ENCODE peak calls at places on chromosomes 1 and 21, in nine cellular contexts. I is IMR-90; S is upper lobe of right lung; J is CD8-positive, alpha-beta T cell; N is fibroblast of lung; V is cardiac muscle cell; F is stomach; K is OCI-LY7; Y is heart left ventricle. Z is an unnamed sample. For H3K36me3 and H3K9me3, the result is how much of the 10 kb centered on the place peaks cover.

GRCh38 chr21:45543710-45544448 is 1.6 kb upstream of the SLC19A1 start:
- DNase-seq in F (peak), N (no peak), I (no peak), V (no peak), Y (peak), J (no peak), K (no peak), S (peak), Z (no peak)

GRCh38 chr1:173476664-173477285 is 360 bp upstream of the PRDX6 start:
- DNase-seq in N (peak), Y (peak), I (peak), F (peak), V (peak), J (peak), K (peak), S (peak), Z (peak)

GRCh38 chr1:99662581-99663208 is 16.8 kb downstream of the PALMD start:
- DNase-seq in I (peak), K (no peak), S (no peak), V (peak), Y (peak), J (no peak), N (peak), F (no peak), Z (peak)

GRCh38 chr1:61797045-61797755 is 54.9 kb downstream of the PATJ start:
- DNase-seq in N (no peak), S (no peak), I (peak), V (no peak), K (no peak), Y (no peak), J (no peak), F (no peak), Z (no peak)

GRCh38 chr1:33047839-33048305 is 11.2 kb upstream of the AK2 start:
- DNase-seq in N (peak), J (no peak), K (no peak), Y (no peak), V (no peak), F (no peak), I (peak), S (no peak), Z (no peak)

GRCh38 chr1:19762175-19762779 is 37.4 kb downstream of the TMCO4 start:
- DNase-seq in I (peak), J (peak), K (peak), V (peak), F (peak), Y (no peak), S (peak), N (peak), Z (peak)

GRCh38 chr1:80427886-80428285 is 1372.8 kb upstream of the ADGRL2 start:
- DNase-seq in K (no peak), Y (no peak), V (peak), F (no peak), S (no peak), I (no peak), J (no peak), N (peak), Z (no peak)

GRCh38 chr1:100736766-100737165 is 17.2 kb downstream of the VCAM1 start:
- DNase-seq in F (no peak), V (peak), K (no peak), Y (no peak), S (no peak), N (peak), J (no peak), I (peak), Z (no peak)

GRCh38 chr21:33019885-33020557 is 5.7 kb upstream of the OLIG2 start:
- DNase-seq in J (no peak), K (no peak), S (no peak), N (no peak), I (no peak), Y (no peak), F (no peak), V (no peak), Z (no peak)

GRCh38 chr1:117120774-117121588 is 568 bp downstream of the TRIM45 start:
- DNase-seq in S (no peak), F (no peak), J (no peak), N (no peak), V (no peak), I (peak), Y (no peak), K (no peak), Z (no peak)

GRCh38 chr1:248857201-248857600 is 1.7 kb downstream of the ZNF692 start:
- DNase-seq in J (no peak), V (no peak), F (no peak), Y (no peak), N (no peak), I (no peak), S (no peak), K (no peak), Z (no peak)

GRCh38 chr1:169779970-169780369 is 14.7 kb downstream of the METTL18 start:
- DNase-seq in Y (no peak), K (no peak), S (no peak), V (no peak), J (no peak), N (peak), F (no peak), I (peak), Z (peak)

GRCh38 chr1:222028151-222028550 is 286.3 kb upstream of the DUSP10 start:
- DNase-seq in N (no peak), S (no peak), V (no peak), Y (no peak), J (no peak), K (no peak), I (no peak), F (no peak), Z (no peak)

GRCh38 chr1:27403065-27403726 is 10.8 kb downstream of the GPR3 start:
- DNase-seq in V (peak), I (peak), F (no peak), Y (peak), S (peak), J (no peak), N (peak), K (peak), Z (peak)

GRCh38 chr1:232280910-232281309 is 349.0 kb downstream of the SIPA1L2 start:
- DNase-seq in N (no peak), V (no peak), J (no peak), Y (no peak), I (no peak), K (no peak), S (no peak), F (no peak), Z (no peak)

GRCh38 chr1:171583581-171584194 is 38.4 kb upstream of the MYOCOS start:
- DNase-seq in F (no peak), S (no peak), K (no peak), N (no peak), Y (no peak), J (no peak), I (peak), V (no peak), Z (no peak)
- H3K36me3 ChIP-seq in F (under half), S (half or more), K (half or more), N (under half), Y (half or more), J (half or more), I (under half), V (half or more), Z (half or more)

GRCh38 chr21:28439246-28439645 is 553.4 kb downstream of the LTN1 start:
- DNase-seq in K (no peak), I (no peak), J (no peak), F (no peak), N (peak), V (no peak), Y (no peak), S (no peak), Z (no peak)
- H3K9me3 ChIP-seq in K (under half), I (under half), J (under half), F (under half), N (under half), V (under half), Y (under half), S (under half), Z (under half)

DNA sequence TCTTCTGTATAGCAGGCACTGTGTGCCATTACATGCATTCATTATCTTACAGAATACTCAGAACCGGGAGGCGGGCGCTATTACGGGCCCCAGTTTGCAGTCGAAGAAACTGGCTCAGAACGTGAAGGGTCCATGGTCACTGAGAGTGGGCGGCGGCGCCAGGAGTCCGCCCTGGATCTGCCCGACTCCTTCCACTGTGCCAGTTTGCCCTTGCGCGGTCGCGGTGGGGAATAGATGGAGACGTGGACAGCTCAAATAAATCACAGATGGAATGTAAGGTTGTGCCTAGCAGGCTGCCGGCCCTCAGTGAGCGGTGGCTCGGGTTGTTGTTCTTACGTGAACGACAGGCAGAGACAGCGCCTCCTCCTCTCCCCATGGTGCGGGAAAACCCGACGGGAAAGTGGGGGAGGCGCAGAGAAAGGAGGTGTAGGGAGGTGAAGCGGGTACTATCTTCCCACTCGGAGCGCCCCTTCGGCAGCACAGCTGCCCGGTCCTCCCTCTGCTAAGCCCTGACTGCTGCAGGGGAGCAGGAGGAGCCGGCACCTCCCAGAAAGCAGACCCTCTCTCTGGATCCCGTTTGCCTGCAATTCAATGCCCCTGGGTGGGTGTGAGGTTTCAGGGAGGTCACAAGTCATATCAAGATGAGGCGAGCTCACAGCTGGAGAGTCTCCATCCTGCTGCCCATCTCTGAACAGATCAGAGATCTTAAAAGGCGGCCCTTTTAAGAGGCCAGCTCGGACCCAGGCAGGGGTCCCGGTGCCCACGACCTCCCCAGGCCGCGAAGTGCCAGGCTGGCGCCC is 1.1 kb downstream of the COL9A2 start:
- DNase-seq in F (no peak), S (no peak), K (peak), J (peak), Y (no peak), I (no peak), V (peak), N (no peak), Z (no peak)
- H3K4me3 ChIP-seq in F (peak), S (peak), K (peak), J (peak), Y (peak), I (no peak), V (peak), N (peak), Z (no peak)

GRCh38 chr1:94205639-94206038 is 31.7 kb downstream of the ARHGAP29 start:
- DNase-seq in F (no peak), I (no peak), N (no peak), V (no peak), Y (no peak), J (no peak), S (no peak), K (no peak), Z (no peak)

GRCh38 chr1:94207695-94208094 is 29.7 kb downstream of the ARHGAP29 start:
- DNase-seq in F (no peak), J (no peak), N (no peak), Y (no peak), I (no peak), K (no peak), V (no peak), S (no peak), Z (no peak)

GRCh38 chr1:94199398-94199797 is 38.0 kb downstream of the ARHGAP29 start:
- DNase-seq in F (no peak), S (no peak), I (no peak), J (no peak), K (no peak), N (no peak), V (no peak), Y (no peak), Z (no peak)

GRCh38 chr1:94202241-94202640 is 35.1 kb downstream of the ARHGAP29 start:
- DNase-seq in F (no peak), V (no peak), N (no peak), J (no peak), K (no peak), I (no peak), Y (no peak), S (no peak), Z (no peak)
- H3K36me3 ChIP-seq in F (under half), V (under half), N (under half), J (under half), K (under half), I (under half), Y (under half), S (half or more), Z (half or more)

GRCh38 chr1:67346982-67347381 is 39.3 kb downstream of the IL12RB2 start:
- DNase-seq in N (no peak), V (no peak), K (no peak), I (no peak), S (no peak), J (no peak), F (no peak), Y (no peak), Z (no peak)
- H3K9me3 ChIP-seq in N (under half), V (under half), K (under half), I (under half), S (under half), J (under half), F (under half), Y (under half), Z (under half)

GRCh38 chr21:34813266-34813886 is 144.6 kb downstream of the CLIC6 start:
- DNase-seq in Y (no peak), K (no peak), F (peak), I (peak), N (peak), J (no peak), V (peak), S (no peak), Z (no peak)
- H3K4me3 ChIP-seq in Y (no peak), K (no peak), F (no peak), I (no peak), N (no peak), J (no peak), V (no peak), S (no peak), Z (no peak)

GRCh38 chr1:198927129-198927528 is 288.3 kb downstream of the PTPRC start:
- DNase-seq in V (no peak), S (no peak), F (no peak), I (no peak), K (no peak), N (no peak), J (no peak), Y (no peak), Z (no peak)
- H3K36me3 ChIP-seq in V (under half), S (under half), F (under half), I (under half), K (under half), N (under half), J (under half), Y (under half), Z (under half)